ENCODE peak calls at places on chromosome 21, in four cellular contexts. One of them, this sample, is unnamed.

GRCh38 chr21:16594191-16594590 is 864.4 kb downstream of the USP25 start:
- DNase-seq in cardiac septum: no peak
- DNase-seq in AG04449: no peak
- DNase-seq in activated T-cell treated with anti-CD3 and anti-CD28 coated beads, Interleukin-2, amount 50 U/mL, for 4 hours: no peak
- DNase-seq in this sample: no peak

GRCh38 chr21:38126677-38127271 is 130.0 kb upstream of the KCNJ15 start:
- DNase-seq in cardiac septum: no peak
- DNase-seq in activated T-cell treated with anti-CD3 and anti-CD28 coated beads, Interleukin-2, amount 50 U/mL, for 4 hours: peak; percentile 11
- DNase-seq in AG04449: no peak
- DNase-seq in this sample: peak; percentile 52

GRCh38 chr21:34673006-34673405 is 4.2 kb downstream of the CLIC6 start:
- DNase-seq in activated T-cell treated with anti-CD3 and anti-CD28 coated beads, Interleukin-2, amount 50 U/mL, for 4 hours: no peak
- DNase-seq in cardiac septum: no peak
- DNase-seq in AG04449: no peak
- DNase-seq in this sample: no peak

GRCh38 chr21:21226472-21226871 is 228.3 kb downstream of the NCAM2 start:
- DNase-seq in activated T-cell treated with anti-CD3 and anti-CD28 coated beads, Interleukin-2, amount 50 U/mL, for 4 hours: no peak
- DNase-seq in AG04449: no peak
- DNase-seq in cardiac septum: no peak
- DNase-seq in this sample: no peak

GRCh38 chr21:46184625-46185555 is 631 bp upstream of the SPATC1L start:
- DNase-seq in cardiac septum: peak; percentile 92
- DNase-seq in activated T-cell treated with anti-CD3 and anti-CD28 coated beads, Interleukin-2, amount 50 U/mL, for 4 hours: peak; percentile 47
- DNase-seq in AG04449: no peak
- DNase-seq in this sample: peak; percentile 86

GRCh38 chr21:44011774-44012473 is at the start of gene TRAPPC10:
- DNase-seq in activated T-cell treated with anti-CD3 and anti-CD28 coated beads, Interleukin-2, amount 50 U/mL, for 4 hours: peak; percentile 65
- DNase-seq in cardiac septum: peak; percentile 93
- DNase-seq in AG04449: no peak
- DNase-seq in this sample: peak; percentile 73

GRCh38 chr21:44947930-44948331 is 8.1 kb downstream of the SLX9 start:
- DNase-seq in activated T-cell treated with anti-CD3 and anti-CD28 coated beads, Interleukin-2, amount 50 U/mL, for 4 hours: no peak
- DNase-seq in AG04449: no peak
- DNase-seq in cardiac septum: peak; percentile 77
- DNase-seq in this sample: no peak

GRCh38 chr21:41763996-41764395 is 2.9 kb downstream of the RIPK4 start:
- DNase-seq in activated T-cell treated with anti-CD3 and anti-CD28 coated beads, Interleukin-2, amount 50 U/mL, for 4 hours: no peak
- DNase-seq in cardiac septum: no peak
- DNase-seq in AG04449: no peak
- DNase-seq in this sample: peak; percentile 22

GRCh38 chr21:14383596-14384210 is 757 bp upstream of the HSPA13 start:
- DNase-seq in cardiac septum: no peak
- DNase-seq in AG04449: no peak
- DNase-seq in activated T-cell treated with anti-CD3 and anti-CD28 coated beads, Interleukin-2, amount 50 U/mL, for 4 hours: no peak
- DNase-seq in this sample: no peak

GRCh38 chr21:32329776-32330175 is 31.1 kb downstream of the MRAP start:
- DNase-seq in AG04449: no peak
- DNase-seq in cardiac septum: no peak
- DNase-seq in activated T-cell treated with anti-CD3 and anti-CD28 coated beads, Interleukin-2, amount 50 U/mL, for 4 hours: no peak
- DNase-seq in this sample: no peak

GRCh38 chr21:45154511-45155508 is 80.4 kb downstream of the ADARB1 start:
- DNase-seq in AG04449: peak; percentile 75
- DNase-seq in activated T-cell treated with anti-CD3 and anti-CD28 coated beads, Interleukin-2, amount 50 U/mL, for 4 hours: no peak
- DNase-seq in cardiac septum: peak; percentile 63
- DNase-seq in this sample: no peak

GRCh38 chr21:37337831-37338230 is 28.7 kb upstream of the DYRK1A start:
- DNase-seq in activated T-cell treated with anti-CD3 and anti-CD28 coated beads, Interleukin-2, amount 50 U/mL, for 4 hours: no peak
- DNase-seq in cardiac septum: no peak
- DNase-seq in AG04449: no peak
- DNase-seq in this sample: no peak

GRCh38 chr21:40215941-40216340 is 348.7 kb downstream of the PCP4 start:
- DNase-seq in activated T-cell treated with anti-CD3 and anti-CD28 coated beads, Interleukin-2, amount 50 U/mL, for 4 hours: no peak
- DNase-seq in AG04449: no peak
- DNase-seq in cardiac septum: no peak
- DNase-seq in this sample: no peak

GRCh38 chr21:43295016-43295958 is 126.5 kb downstream of the CRYAA start:
- DNase-seq in activated T-cell treated with anti-CD3 and anti-CD28 coated beads, Interleukin-2, amount 50 U/mL, for 4 hours: no peak
- DNase-seq in cardiac septum: no peak
- DNase-seq in AG04449: no peak
- DNase-seq in this sample: no peak

GRCh38 chr21:44089001-44089911 is 17.9 kb upstream of the PWP2 start:
- DNase-seq in activated T-cell treated with anti-CD3 and anti-CD28 coated beads, Interleukin-2, amount 50 U/mL, for 4 hours: peak; percentile 18
- DNase-seq in AG04449: no peak
- DNase-seq in cardiac septum: peak; percentile 75
- DNase-seq in this sample: peak; percentile 43

GRCh38 chr21:32844653-32845443 is 73.3 kb upstream of the PAXBP1 start:
- DNase-seq in activated T-cell treated with anti-CD3 and anti-CD28 coated beads, Interleukin-2, amount 50 U/mL, for 4 hours: no peak
- DNase-seq in cardiac septum: no peak
- DNase-seq in AG04449: peak; percentile 21
- DNase-seq in this sample: no peak

GRCh38 chr21:45517249-45518065 is 24.8 kb downstream of the SLC19A1 start:
- DNase-seq in activated T-cell treated with anti-CD3 and anti-CD28 coated beads, Interleukin-2, amount 50 U/mL, for 4 hours: no peak
- DNase-seq in cardiac septum: peak; percentile 87
- DNase-seq in AG04449: no peak
- DNase-seq in this sample: peak; percentile 60

GRCh38 chr21:27694667-27695066 is 727.8 kb upstream of the ADAMTS5 start:
- DNase-seq in activated T-cell treated with anti-CD3 and anti-CD28 coated beads, Interleukin-2, amount 50 U/mL, for 4 hours: no peak
- DNase-seq in AG04449: no peak
- DNase-seq in cardiac septum: no peak
- DNase-seq in this sample: no peak

GRCh38 chr21:45257673-45258341 is 29.9 kb downstream of the POFUT2 start:
- DNase-seq in activated T-cell treated with anti-CD3 and anti-CD28 coated beads, Interleukin-2, amount 50 U/mL, for 4 hours: no peak
- DNase-seq in AG04449: no peak
- DNase-seq in cardiac septum: no peak
- DNase-seq in this sample: no peak

GRCh38 chr21:18443085-18443484 is 39.5 kb upstream of the TMPRSS15 start:
- DNase-seq in cardiac septum: no peak
- DNase-seq in activated T-cell treated with anti-CD3 and anti-CD28 coated beads, Interleukin-2, amount 50 U/mL, for 4 hours: no peak
- DNase-seq in AG04449: no peak
- DNase-seq in this sample: no peak

GRCh38 chr21:16358021-16358420 is 628.2 kb downstream of the USP25 start:
- DNase-seq in activated T-cell treated with anti-CD3 and anti-CD28 coated beads, Interleukin-2, amount 50 U/mL, for 4 hours: no peak
- DNase-seq in AG04449: no peak
- DNase-seq in cardiac septum: no peak
- DNase-seq in this sample: no peak

GRCh38 chr21:25457411-25457810 is 149.9 kb downstream of the MRPL39 start:
- DNase-seq in cardiac septum: no peak
- DNase-seq in activated T-cell treated with anti-CD3 and anti-CD28 coated beads, Interleukin-2, amount 50 U/mL, for 4 hours: no peak
- DNase-seq in AG04449: peak; percentile 28
- DNase-seq in this sample: no peak

GRCh38 chr21:45874716-45875415 is 106.7 kb upstream of the COL6A1 start:
- DNase-seq in AG04449: peak; percentile 90
- DNase-seq in activated T-cell treated with anti-CD3 and anti-CD28 coated beads, Interleukin-2, amount 50 U/mL, for 4 hours: peak; percentile 22
- DNase-seq in cardiac septum: peak; percentile 59
- DNase-seq in this sample: peak; percentile 48

GRCh38 chr21:38486221-38486620 is 12.1 kb downstream of the ERG start:
- DNase-seq in activated T-cell treated with anti-CD3 and anti-CD28 coated beads, Interleukin-2, amount 50 U/mL, for 4 hours: no peak
- DNase-seq in AG04449: peak; percentile 80
- DNase-seq in cardiac septum: no peak
- DNase-seq in this sample: no peak

GRCh38 chr21:39084073-39084472 is 99.2 kb downstream of the PSMG1 start:
- DNase-seq in activated T-cell treated with anti-CD3 and anti-CD28 coated beads, Interleukin-2, amount 50 U/mL, for 4 hours: no peak
- DNase-seq in AG04449: no peak
- DNase-seq in cardiac septum: no peak
- DNase-seq in this sample: no peak

GRCh38 chr21:46191686-46192575 is 7.7 kb upstream of the SPATC1L start:
- DNase-seq in AG04449: no peak
- DNase-seq in activated T-cell treated with anti-CD3 and anti-CD28 coated beads, Interleukin-2, amount 50 U/mL, for 4 hours: no peak
- DNase-seq in cardiac septum: peak; percentile 31
- DNase-seq in this sample: no peak

GRCh38 chr21:45949928-45950739 is 31.4 kb upstream of the COL6A1 start:
- DNase-seq in AG04449: no peak
- DNase-seq in activated T-cell treated with anti-CD3 and anti-CD28 coated beads, Interleukin-2, amount 50 U/mL, for 4 hours: no peak
- DNase-seq in cardiac septum: no peak
- DNase-seq in this sample: peak; percentile 34

GRCh38 chr21:36517366-36518075 is 37.6 kb upstream of the CLDN14 start:
- DNase-seq in activated T-cell treated with anti-CD3 and anti-CD28 coated beads, Interleukin-2, amount 50 U/mL, for 4 hours: no peak
- DNase-seq in AG04449: no peak
- DNase-seq in cardiac septum: no peak
- DNase-seq in this sample: no peak

GRCh38 chr21:44789880-44790279 is 11.7 kb downstream of the UBE2G2 start:
- DNase-seq in AG04449: peak; percentile 44
- DNase-seq in activated T-cell treated with anti-CD3 and anti-CD28 coated beads, Interleukin-2, amount 50 U/mL, for 4 hours: no peak
- DNase-seq in cardiac septum: no peak
- DNase-seq in this sample: no peak

GRCh38 chr21:43362306-43362927 is 64.5 kb downstream of the SIK1 start:
- DNase-seq in AG04449: peak; percentile 61
- DNase-seq in activated T-cell treated with anti-CD3 and anti-CD28 coated beads, Interleukin-2, amount 50 U/mL, for 4 hours: peak; percentile 76
- DNase-seq in cardiac septum: peak; percentile 87
- DNase-seq in this sample: peak; percentile 72

GRCh38 chr21:26800455-26801454 is 44.5 kb downstream of the ADAMTS1 start:
- DNase-seq in AG04449: no peak
- DNase-seq in activated T-cell treated with anti-CD3 and anti-CD28 coated beads, Interleukin-2, amount 50 U/mL, for 4 hours: no peak
- DNase-seq in cardiac septum: peak; percentile 73
- DNase-seq in this sample: no peak

GRCh38 chr21:35859677-35860076 is 200.6 kb downstream of the SETD4 start:
- DNase-seq in activated T-cell treated with anti-CD3 and anti-CD28 coated beads, Interleukin-2, amount 50 U/mL, for 4 hours: no peak
- DNase-seq in cardiac septum: no peak
- DNase-seq in AG04449: no peak
- DNase-seq in this sample: no peak

GRCh38 chr21:32015740-32016139 is 142.9 kb downstream of the HUNK start:
- DNase-seq in AG04449: no peak
- DNase-seq in cardiac septum: no peak
- DNase-seq in activated T-cell treated with anti-CD3 and anti-CD28 coated beads, Interleukin-2, amount 50 U/mL, for 4 hours: no peak
- DNase-seq in this sample: no peak

GRCh38 chr21:45332415-45332814 is 44.7 kb upstream of the POFUT2 start:
- DNase-seq in cardiac septum: no peak
- DNase-seq in activated T-cell treated with anti-CD3 and anti-CD28 coated beads, Interleukin-2, amount 50 U/mL, for 4 hours: no peak
- DNase-seq in AG04449: no peak
- DNase-seq in this sample: no peak

GRCh38 chr21:36718951-36719501 is 20.1 kb downstream of the SIM2 start:
- DNase-seq in AG04449: no peak
- DNase-seq in cardiac septum: peak; percentile 54
- DNase-seq in activated T-cell treated with anti-CD3 and anti-CD28 coated beads, Interleukin-2, amount 50 U/mL, for 4 hours: no peak
- DNase-seq in this sample: peak; percentile 7

GRCh38 chr21:39350094-39351006 is 1.5 kb upstream of the HMGN1 start:
- DNase-seq in activated T-cell treated with anti-CD3 and anti-CD28 coated beads, Interleukin-2, amount 50 U/mL, for 4 hours: no peak
- DNase-seq in AG04449: no peak
- DNase-seq in cardiac septum: no peak
- DNase-seq in this sample: no peak

GRCh38 chr21:25640671-25641292 is 1.7 kb downstream of the JAM2 start:
- DNase-seq in cardiac septum: no peak
- DNase-seq in activated T-cell treated with anti-CD3 and anti-CD28 coated beads, Interleukin-2, amount 50 U/mL, for 4 hours: no peak
- DNase-seq in AG04449: no peak
- DNase-seq in this sample: no peak

GRCh38 chr21:45365608-45366241 is 39.2 kb upstream of the COL18A1 start:
- DNase-seq in AG04449: peak; percentile 17
- DNase-seq in activated T-cell treated with anti-CD3 and anti-CD28 coated beads, Interleukin-2, amount 50 U/mL, for 4 hours: no peak
- DNase-seq in cardiac septum: no peak
- DNase-seq in this sample: no peak

GRCh38 chr21:43884861-43885370 is 19.9 kb downstream of the AGPAT3 start:
- DNase-seq in AG04449: no peak
- DNase-seq in activated T-cell treated with anti-CD3 and anti-CD28 coated beads, Interleukin-2, amount 50 U/mL, for 4 hours: no peak
- DNase-seq in cardiac septum: no peak
- DNase-seq in this sample: no peak

GRCh38 chr21:37082856-37083611 is 10.0 kb downstream of the TTC3 start:
- DNase-seq in AG04449: no peak
- DNase-seq in activated T-cell treated with anti-CD3 and anti-CD28 coated beads, Interleukin-2, amount 50 U/mL, for 4 hours: no peak
- DNase-seq in cardiac septum: no peak
- DNase-seq in this sample: no peak